ENCODE peak calls at places on chromosomes 5 and 9, in four cellular contexts. W, F, N and L are unnamed samples.

GRCh38 chr9:110383491-110383890 is 45.8 kb upstream of the TXNDC8 start:
- DNase-seq in W (no peak), F (no peak), N (no peak), L (no peak)

GRCh38 chr5:8013951-8014844 is 145.2 kb downstream of the MTRR start:
- DNase-seq in W (no peak), F (no peak), N (peak; percentile 38), L (no peak)

GRCh38 chr5:116439891-116440290 is 134.7 kb downstream of the SEMA6A start:
- DNase-seq in W (no peak), F (no peak), N (no peak), L (no peak)

GRCh38 chr9:133948571-133949485 is 43.3 kb downstream of the VAV2 start:
- DNase-seq in W (peak; percentile 3), F (no peak), N (no peak), L (no peak)

GRCh38 chr5:171316258-171317121 is 7.4 kb downstream of the TLX3 start:
- DNase-seq in W (no peak), F (no peak), N (no peak), L (no peak)

GRCh38 chr5:83179966-83180365 is 102.6 kb downstream of the XRCC4 start:
- DNase-seq in W (no peak), F (no peak), N (peak; percentile 70), L (no peak)

GRCh38 chr5:10452768-10453331 is 11.2 kb downstream of the ROPN1L start:
- DNase-seq in W (no peak), F (peak; percentile 78), N (peak; percentile 84), L (no peak)

GRCh38 chr9:132424857-132425702 is 15.1 kb downstream of the CFAP77 start:
- DNase-seq in W (no peak), F (peak; percentile 61), N (no peak), L (no peak)

GRCh38 chr5:14593326-14594036 is 11.9 kb downstream of the OTULINL start:
- DNase-seq in W (no peak), F (no peak), N (peak; percentile 52), L (no peak)

GRCh38 chr9:113958556-113958955 is 82.4 kb downstream of the ZNF618 start:
- DNase-seq in W (no peak), F (no peak), N (no peak), L (no peak)

GRCh38 chr9:77417570-77417969 is 230.6 kb downstream of the GNA14 start:
- DNase-seq in W (no peak), F (no peak), N (peak; percentile 23), L (no peak)

GRCh38 chr5:112616812-112617547 is 120.7 kb upstream of the APC start:
- DNase-seq in W (no peak), F (no peak), N (no peak), L (no peak)

GRCh38 chr9:128607642-128608350 is 48.9 kb downstream of the DYNC2I2 start:
- DNase-seq in W (peak; percentile 80), F (no peak), N (peak; percentile 44), L (no peak)

GRCh38 chr5:93915142-93915553 is 173.7 kb upstream of the POU5F2 start:
- DNase-seq in W (no peak), F (no peak), N (peak; percentile 49), L (no peak)

GRCh38 chr5:132943362-132944022 is 19.9 kb downstream of the AFF4 start:
- DNase-seq in W (no peak), F (no peak), N (no peak), L (no peak)

GRCh38 chr5:135723451-135723850 is 111.0 kb upstream of the SLC25A48 start:
- DNase-seq in W (no peak), F (no peak), N (no peak), L (no peak)

GRCh38 chr5:109946610-109947009 is 256.9 kb downstream of the MAN2A1 start:
- DNase-seq in W (no peak), F (no peak), N (no peak), L (no peak)
- H3K27ac ChIP-seq in W (no peak overlapping the region), F (no peak overlapping the region), N (no peak overlapping the region), L (no peak overlapping the region)

GRCh38 chr5:151086192-151086869 is 5.5 kb upstream of the TNIP1 start:
- DNase-seq in W (no peak), F (no peak), N (no peak), L (no peak)

GRCh38 chr5:151086905-151087360 is 6.1 kb upstream of the TNIP1 start:
- DNase-seq in W (no peak), F (no peak), N (no peak), L (peak; percentile 71)

GRCh38 chr5:151085517-151086031 is 4.7 kb upstream of the TNIP1 start:
- DNase-seq in W (peak; percentile 54), F (no peak), N (no peak), L (peak; percentile 82)

GRCh38 chr5:151084363-151084762 is 3.5 kb upstream of the TNIP1 start:
- DNase-seq in W (no peak), F (no peak), N (no peak), L (no peak)

DNA sequence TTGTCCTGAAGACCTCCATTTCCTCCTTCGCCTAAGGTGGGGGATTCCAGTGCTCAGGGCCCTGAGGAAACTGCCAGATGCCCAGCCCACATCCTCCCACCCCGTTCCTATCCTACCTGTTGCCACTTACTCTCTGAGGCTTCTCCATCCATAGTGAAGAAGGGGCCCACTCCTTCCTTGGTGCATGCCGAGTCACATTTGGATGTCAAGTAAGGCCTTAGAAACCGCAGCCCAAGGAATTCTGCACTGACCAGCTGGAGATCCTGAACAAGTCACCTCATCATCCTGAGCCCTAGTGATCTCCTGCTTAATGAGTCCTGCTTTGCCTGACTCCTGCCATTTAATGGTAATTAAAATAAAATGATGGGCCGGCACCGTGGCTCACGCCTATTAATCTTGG is 6.6 kb upstream of the TNIP1 start:
- DNase-seq in W (no peak), F (no peak), N (no peak), L (no peak)
- H3K27ac ChIP-seq in W (no peak overlapping the region), F (no peak overlapping the region), N (no peak overlapping the region), L (no peak overlapping the region)

GRCh38 chr5:33766023-33766422 is 125.8 kb downstream of the ADAMTS12 start:
- DNase-seq in W (no peak), F (no peak), N (no peak), L (no peak)
- H3K27ac ChIP-seq in W (peak overlapping the region; percentile 7), F (no peak overlapping the region), N (no peak overlapping the region), L (no peak overlapping the region)

GRCh38 chr5:89399553-89399952 is 516.6 kb upstream of the MEF2C start:
- DNase-seq in W (no peak), F (no peak), N (peak; percentile 40), L (no peak)

GRCh38 chr5:89401012-89401411 is 518.0 kb upstream of the MEF2C start:
- DNase-seq in W (peak; percentile 12), F (no peak), N (no peak), L (no peak)

GRCh38 chr5:89401659-89402058 is 518.7 kb upstream of the MEF2C start:
- DNase-seq in W (no peak), F (no peak), N (no peak), L (no peak)

GRCh38 chr5:89397096-89397495 is 514.1 kb upstream of the MEF2C start:
- DNase-seq in W (no peak), F (no peak), N (no peak), L (no peak)

DNA sequence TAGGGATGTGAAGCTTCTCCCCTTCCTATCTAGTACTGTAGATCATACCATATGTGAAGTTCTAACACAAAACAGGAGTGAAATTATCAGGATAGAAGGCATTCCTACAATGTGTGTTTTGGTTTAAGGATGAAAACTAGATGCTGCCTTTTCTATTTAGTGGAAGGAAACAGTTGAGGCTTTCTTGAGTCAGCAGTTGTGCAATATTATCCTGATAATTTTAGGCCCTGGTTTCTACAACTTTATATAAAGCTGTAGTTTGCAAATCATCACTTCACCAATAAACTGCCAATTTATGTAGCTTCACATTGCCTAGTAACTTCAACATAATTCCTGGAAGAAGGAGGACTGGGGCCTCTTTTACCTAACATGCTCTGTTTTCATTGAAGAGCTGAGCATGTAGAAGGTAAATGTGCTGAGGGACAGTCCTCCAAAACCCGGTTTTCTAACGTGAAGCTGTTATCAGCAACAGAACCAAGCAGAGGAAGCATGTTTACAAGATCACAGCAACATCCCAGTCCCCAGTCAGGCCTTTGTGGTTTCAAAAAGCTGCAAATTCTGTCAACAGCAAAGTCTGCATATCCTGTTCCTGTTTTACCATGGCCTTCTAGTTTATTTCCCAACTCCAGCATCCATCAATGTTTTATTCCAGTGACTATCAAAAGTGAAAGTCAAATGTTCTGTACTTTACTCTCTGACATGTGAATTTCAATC is 513.4 kb upstream of the MEF2C start:
- DNase-seq in W (no peak), F (no peak), N (no peak), L (no peak)
- H3K27ac ChIP-seq in W (peak overlapping the region; percentile 50), F (no peak overlapping the region), N (no peak overlapping the region), L (peak overlapping the region; percentile 26)

DNA sequence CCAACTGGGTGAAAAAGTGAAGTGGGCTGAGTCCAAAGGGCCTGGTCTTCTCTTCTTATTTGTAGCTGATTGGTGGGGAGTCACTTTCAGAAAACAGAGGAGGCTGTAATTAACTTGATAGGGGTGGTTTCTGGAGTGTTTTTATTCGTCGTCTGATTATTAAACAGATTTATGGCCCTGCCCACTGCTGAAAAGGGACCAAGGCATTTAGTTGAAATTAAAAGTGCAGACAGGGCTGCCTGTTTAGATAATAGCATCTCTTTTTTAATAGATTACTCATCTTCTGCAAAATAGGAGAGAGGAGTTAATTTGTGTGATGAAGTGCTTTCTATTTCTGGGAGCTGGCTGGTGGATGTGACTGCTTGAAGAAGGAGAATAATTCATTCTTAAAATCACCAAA is 81.0 kb upstream of the SAP30L start:
- DNase-seq in W (no peak), F (no peak), N (peak; percentile 28), L (no peak)
- H3K27ac ChIP-seq in W (no peak overlapping the region), F (peak overlapping the region; percentile 91), N (peak overlapping the region; percentile 96), L (no peak overlapping the region)

GRCh38 chr5:157540707-157541451 is 34.7 kb downstream of the ADAM19 start:
- DNase-seq in W (peak; percentile 58), F (peak; percentile 37), N (peak; percentile 83), L (peak; percentile 39)
- H3K27ac ChIP-seq in W (peak overlapping the region; percentile 70), F (peak overlapping the region; percentile 76), N (peak overlapping the region; percentile 72), L (peak overlapping the region; percentile 68)

GRCh38 chr9:27293046-27293445 is 3.9 kb downstream of the EQTN start:
- DNase-seq in W (no peak), F (no peak), N (no peak), L (no peak)
- H3K27ac ChIP-seq in W (no peak overlapping the region), F (no peak overlapping the region), N (no peak overlapping the region), L (no peak overlapping the region)

DNA sequence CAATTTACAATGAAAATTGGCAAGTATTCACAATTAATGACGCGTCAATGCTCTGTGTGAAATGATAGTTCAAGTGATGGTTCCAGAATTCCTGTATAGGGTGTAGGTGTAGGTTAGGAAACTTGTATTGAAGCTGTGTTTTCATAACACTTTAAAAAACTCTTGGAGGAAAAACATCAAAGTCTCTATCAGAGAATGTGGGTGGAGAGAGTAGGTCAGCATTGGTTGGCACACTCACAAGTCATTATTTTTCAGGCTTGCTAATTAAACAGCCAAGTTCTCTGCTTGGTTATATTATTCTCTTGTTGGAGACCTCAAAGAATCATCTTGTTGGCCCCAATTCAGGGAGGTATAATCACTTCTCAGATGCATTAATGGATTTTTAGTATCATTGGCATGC is 20.1 kb upstream of the PLPP1 start:
- DNase-seq in W (no peak), F (no peak), N (no peak), L (no peak)
- H3K27ac ChIP-seq in W (no peak overlapping the region), F (no peak overlapping the region), N (no peak overlapping the region), L (no peak overlapping the region)

DNA sequence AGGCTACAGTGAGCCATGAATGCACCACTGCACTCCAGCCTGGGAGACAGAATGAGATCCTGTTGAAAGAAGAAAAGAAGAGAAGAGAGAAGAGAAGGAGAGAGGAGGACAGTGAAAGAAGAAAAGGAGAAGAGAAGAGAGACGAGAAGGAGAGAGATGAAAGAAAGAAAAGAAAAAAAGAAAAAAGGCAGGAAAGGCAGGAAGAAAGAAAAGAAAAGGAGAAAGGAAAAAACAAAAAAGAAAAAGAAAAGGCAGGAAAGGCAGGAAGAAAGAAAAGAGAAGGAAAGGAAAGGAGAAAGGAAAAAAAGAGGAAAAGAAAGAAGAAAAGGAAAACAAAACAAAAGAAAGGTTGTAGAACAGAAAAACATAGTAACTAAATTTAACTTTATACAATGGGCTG is 14.2 kb downstream of the CAMSAP1 start:
- DNase-seq in W (no peak), F (no peak), N (no peak), L (no peak)
- H3K27ac ChIP-seq in W (no peak overlapping the region), F (no peak overlapping the region), N (no peak overlapping the region), L (no peak overlapping the region)

GRCh38 chr5:126438871-126439270 is 15.7 kb downstream of the GRAMD2B start:
- DNase-seq in W (no peak), F (no peak), N (peak; percentile 37), L (no peak)
- H3K27ac ChIP-seq in W (no peak overlapping the region), F (no peak overlapping the region), N (no peak overlapping the region), L (no peak overlapping the region)